ENCODE peak calls at places on chromosomes 11 and 22, in six cellular contexts. L, B, G, E, Y and O are unnamed samples.

GRCh38 chr11:92219476-92219875 is 5.1 kb upstream of the FAT3 start:
- DNase-seq in E (no peak), Y (no peak), B (no peak), G (no peak), L (no peak), O (no peak)

GRCh38 chr11:33319965-33320813 is 63.0 kb downstream of the HIPK3 start:
- DNase-seq in G (no peak), B (no peak), Y (no peak), L (no peak), E (no peak), O (no peak)

GRCh38 chr11:82949352-82949751 is 47.8 kb downstream of the DDIAS start:
- DNase-seq in G (no peak), B (no peak), L (no peak), Y (no peak), E (no peak), O (no peak)

GRCh38 chr11:126146454-126147192 is 64.8 kb downstream of the RPUSD4 start:
- DNase-seq in B (no peak), Y (no peak), L (no peak), G (peak; percentile 86), E (peak; percentile 96), O (no peak)

GRCh38 chr11:126265801-126266200 is 2.9 kb downstream of the SRPRA start:
- DNase-seq in B (peak; percentile 32), L (no peak), G (no peak), E (no peak), Y (no peak), O (peak; percentile 20)

GRCh38 chr11:74182635-74183034 is 11.5 kb downstream of the PPME1 start:
- DNase-seq in L (no peak), E (no peak), B (peak; percentile 42), G (no peak), Y (no peak), O (no peak)

GRCh38 chr11:130827697-130828377 is 88.4 kb downstream of the SNX19 start:
- DNase-seq in L (no peak), G (peak; percentile 93), Y (peak; percentile 72), B (peak; percentile 55), E (peak; percentile 84), O (peak; percentile 85)

GRCh38 chr11:723120-723883 is 17.3 kb downstream of the EPS8L2 start:
- DNase-seq in E (peak; percentile 45), G (peak; percentile 38), B (no peak), L (no peak), Y (no peak), O (peak; percentile 54)

GRCh38 chr11:95699631-95700470 is 89.7 kb downstream of the FAM76B start:
- DNase-seq in E (no peak), Y (no peak), B (no peak), G (no peak), L (no peak), O (no peak)

GRCh38 chr11:102760355-102761035 is 19.9 kb downstream of the MMP10 start:
- DNase-seq in B (peak; percentile 59), E (no peak), Y (no peak), L (no peak), G (no peak), O (no peak)

GRCh38 chr22:27420817-27421361 is 380.7 kb downstream of the MN1 start:
- DNase-seq in Y (peak; percentile 87), G (no peak), B (no peak), E (peak; percentile 90), L (no peak), O (no peak)

GRCh38 chr11:124740277-124740882 is 638 bp downstream of the NRGN start:
- DNase-seq in L (peak; percentile 54), G (peak; percentile 53), E (peak; percentile 47), B (no peak), Y (peak; percentile 38), O (no peak)

GRCh38 chr11:86574493-86575207 is 97.8 kb downstream of the ME3 start:
- DNase-seq in Y (no peak), B (no peak), L (no peak), E (no peak), G (no peak), O (no peak)

GRCh38 chr11:17102447-17102846 is 25.0 kb upstream of the RPS13 start:
- DNase-seq in E (no peak), B (no peak), Y (no peak), L (no peak), G (no peak), O (no peak)

GRCh38 chr11:19382131-19382611 is 141.4 kb upstream of the E2F8 start:
- DNase-seq in E (no peak), Y (no peak), B (peak; percentile 26), L (no peak), G (no peak), O (peak; percentile 41)

GRCh38 chr22:38135133-38135706 is 24.7 kb upstream of the BAIAP2L2 start:
- DNase-seq in B (peak; percentile 96), Y (no peak), L (no peak), E (no peak), G (no peak), O (no peak)

GRCh38 chr11:77039491-77040400 is 5.5 kb downstream of the B3GNT6 start:
- DNase-seq in B (no peak), G (peak; percentile 79), Y (no peak), E (peak; percentile 11), L (peak; percentile 28), O (peak; percentile 55)

GRCh38 chr11:117830674-117831351 is 6.3 kb upstream of the FXYD2 start:
- DNase-seq in L (peak; percentile 21), B (no peak), E (no peak), Y (no peak), G (peak; percentile 21), O (no peak)

GRCh38 chr11:95193541-95193940 is 37.5 kb downstream of the SESN3 start:
- DNase-seq in G (no peak), Y (no peak), B (no peak), L (no peak), E (no peak), O (no peak)

GRCh38 chr11:90434858-90435257 is 212.0 kb upstream of the CHORDC1 start:
- DNase-seq in L (no peak), B (no peak), E (peak; percentile 12), G (no peak), Y (no peak), O (no peak)

GRCh38 chr11:82790723-82791487 is 57.2 kb upstream of the FAM181B start:
- DNase-seq in L (no peak), Y (no peak), G (no peak), B (no peak), E (no peak), O (peak; percentile 45)

GRCh38 chr22:40250608-40251007 is 72.9 kb downstream of the TNRC6B start:
- DNase-seq in E (no peak), L (no peak), B (no peak), G (no peak), Y (no peak), O (no peak)

GRCh38 chr11:114102993-114103896 is 43.7 kb downstream of the ZBTB16 start:
- DNase-seq in L (no peak), Y (no peak), B (no peak), E (no peak), G (no peak), O (no peak)
- H3K27ac ChIP-seq in L (no peak overlapping the region), Y (no peak overlapping the region), B (no peak overlapping the region), E (peak overlapping the region; percentile 90), G (no peak overlapping the region), O (no peak overlapping the region)

DNA sequence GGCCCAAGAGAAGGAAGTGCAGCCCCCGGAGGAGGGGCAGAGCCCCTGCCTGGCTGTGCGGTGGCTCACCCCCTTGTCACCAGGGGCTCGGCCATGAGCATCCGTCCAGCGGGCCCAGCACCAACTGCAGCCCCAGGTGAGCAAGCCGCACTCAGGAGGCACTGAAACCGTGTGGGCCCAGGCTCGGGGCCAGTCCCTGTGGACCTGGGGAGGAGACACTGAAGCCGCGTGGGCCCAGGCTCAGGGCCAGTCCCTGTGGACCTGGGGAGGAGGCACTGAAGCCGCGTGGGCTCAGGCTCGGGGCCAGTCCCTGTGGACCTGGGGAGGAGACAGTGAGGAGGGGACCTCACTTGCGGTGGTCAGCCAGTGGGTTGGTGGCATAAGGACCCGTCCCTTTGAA is 13.9 kb downstream of the LSP1 start:
- DNase-seq in L (no peak), B (no peak), E (no peak), Y (no peak), G (no peak), O (no peak)
- H3K27me3 ChIP-seq in L (no peaks in the 10 kb centered on the region), B (peaks cover 11% of the 10 kb centered on the region), E (no peaks in the 10 kb centered on the region), Y (peaks cover 10% of the 10 kb centered on the region), G (no peaks in the 10 kb centered on the region), O (peaks cover 8% of the 10 kb centered on the region)

GRCh38 chr11:57073121-57073520 is 84.4 kb downstream of the OR5AK2 start:
- DNase-seq in L (no peak), E (no peak), B (no peak), G (no peak), Y (no peak), O (peak; percentile 31)
- H3K27ac ChIP-seq in L (no peak overlapping the region), E (peak overlapping the region; percentile 29), B (peak overlapping the region; percentile 91), G (no peak overlapping the region), Y (no peak overlapping the region), O (no peak overlapping the region)

DNA sequence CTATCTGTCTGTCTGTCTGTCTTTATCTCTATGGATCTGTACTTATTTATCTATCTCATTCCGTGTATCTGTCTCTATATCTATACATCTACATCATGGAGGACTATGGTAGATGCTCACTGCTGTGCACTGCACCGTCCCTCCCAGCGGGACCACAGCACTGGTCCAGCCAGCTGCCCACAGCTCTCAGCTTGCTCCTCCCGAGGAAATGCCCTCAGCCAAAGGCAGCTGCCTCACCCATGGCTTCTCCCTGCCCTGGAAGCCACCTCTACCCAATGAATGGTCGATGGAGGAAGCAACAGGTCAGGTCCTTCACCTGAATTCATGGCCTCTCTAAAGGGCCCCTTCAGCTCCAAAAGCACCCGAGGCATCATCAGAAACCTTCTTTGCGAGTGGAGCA is 14.7 kb upstream of the CD81 start:
- DNase-seq in Y (no peak), L (no peak), G (no peak), E (no peak), B (no peak), O (no peak)
- H3K27me3 ChIP-seq in Y (no peaks in the 10 kb centered on the region), L (no peaks in the 10 kb centered on the region), G (no peaks in the 10 kb centered on the region), E (no peaks in the 10 kb centered on the region), B (peaks cover 3% of the 10 kb centered on the region), O (no peaks in the 10 kb centered on the region)

DNA sequence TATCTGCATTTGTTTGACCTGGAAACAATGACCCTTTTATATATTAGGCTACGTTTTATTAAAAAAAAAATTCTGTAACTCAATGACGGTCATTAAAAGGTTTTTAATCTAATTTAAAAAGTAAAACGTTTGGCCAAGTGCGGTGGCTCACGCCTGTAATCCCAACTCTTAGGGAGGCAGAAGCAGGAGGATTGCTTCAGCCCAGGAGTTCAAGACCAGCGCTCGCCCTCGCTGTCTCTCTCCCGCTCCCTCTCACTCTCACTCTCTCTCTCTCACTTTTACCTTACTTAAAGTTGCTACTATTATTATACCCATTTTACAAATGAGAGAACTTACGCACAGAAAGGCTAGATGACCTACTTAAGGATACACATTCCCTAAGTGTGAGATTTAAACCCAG is 814 bp upstream of the NARS2 start:
- DNase-seq in E (no peak), G (no peak), Y (no peak), B (no peak), L (no peak), O (no peak)
- H3K27ac ChIP-seq in E (peak overlapping the region; percentile 83), G (no peak overlapping the region), Y (no peak overlapping the region), B (peak overlapping the region; percentile 13), L (peak overlapping the region; percentile 96), O (peak overlapping the region; percentile 86)

DNA sequence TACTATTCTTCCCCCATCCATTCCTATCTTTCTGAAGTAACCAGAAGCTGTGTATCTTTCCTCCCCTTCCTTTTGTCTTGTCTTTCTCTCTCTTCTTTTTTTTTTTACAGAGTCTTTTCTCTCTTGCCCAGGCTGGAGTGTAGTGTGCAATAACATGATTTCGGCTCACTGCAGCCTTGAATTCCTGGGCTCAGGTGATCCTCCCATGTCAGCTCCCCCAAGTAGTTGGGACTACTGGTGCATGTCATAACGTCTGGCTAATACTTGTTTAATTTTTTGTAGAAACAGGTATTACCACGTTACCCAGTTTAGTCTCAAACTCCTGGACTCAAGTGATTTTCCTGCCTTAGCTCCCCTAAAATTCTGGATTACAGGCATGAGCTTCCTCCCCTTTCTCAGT is 86.5 kb downstream of the IGLL5 start:
- DNase-seq in E (peak; percentile 61), B (no peak), Y (no peak), L (no peak), G (no peak), O (no peak)
- H3K27me3 ChIP-seq in E (no peaks in the 10 kb centered on the region), B (peaks cover 10% of the 10 kb centered on the region), Y (no peaks in the 10 kb centered on the region), L (no peaks in the 10 kb centered on the region), G (no peaks in the 10 kb centered on the region), O (no peaks in the 10 kb centered on the region)